ENCODE peak calls at places on chromosomes 1 and 21, in four cellular contexts. Z is HCT116, C is Panc1, B is K562. Y is an unnamed sample.

GRCh38 chr21:25911730-25912401 is 177.1 kb downstream of the GABPA start:
- DNase-seq in B (no peak), Z (no peak), C (no peak), Y (no peak)

GRCh38 chr1:15833069-15833679 is 14.3 kb upstream of the SPEN start:
- DNase-seq in C (no peak), Z (peak; percentile 47), B (peak; percentile 30), Y (no peak)

GRCh38 chr1:100265931-100266830 is at the start of gene RTCA:
- DNase-seq in Z (peak; percentile 87), B (peak; percentile 94), C (peak; percentile 55), Y (peak; percentile 90)

GRCh38 chr1:3404301-3404700 is 50.2 kb upstream of the ARHGEF16 start:
- DNase-seq in B (no peak), Z (no peak), C (no peak), Y (no peak)

GRCh38 chr1:31413405-31414005 is 492 bp downstream of the SERINC2 start:
- DNase-seq in B (no peak), Z (no peak), C (no peak), Y (no peak)

GRCh38 chr1:11316701-11317100 is 43.7 kb downstream of the UBIAD1 start:
- DNase-seq in Z (no peak), C (no peak), B (no peak), Y (no peak)

GRCh38 chr1:153122831-153123421 is 9.6 kb upstream of the SPRR2F start:
- DNase-seq in B (peak; percentile 23), Z (peak; percentile 41), C (no peak), Y (no peak)

GRCh38 chr1:108089482-108089881 is 110.7 kb downstream of the SLC25A24 start:
- DNase-seq in Z (no peak), C (no peak), B (no peak), Y (no peak)

GRCh38 chr1:40267767-40268187 is 9.7 kb downstream of the ZMPSTE24 start:
- DNase-seq in Z (no peak), C (no peak), B (no peak), Y (no peak)

GRCh38 chr1:7300893-7301292 is 470.2 kb upstream of the VAMP3 start:
- DNase-seq in C (peak; percentile 65), B (no peak), Z (peak; percentile 84), Y (peak; percentile 58)

GRCh38 chr1:196002906-196003305 is 605.3 kb downstream of the KCNT2 start:
- DNase-seq in C (no peak), B (no peak), Z (no peak), Y (no peak)

GRCh38 chr1:65209005-65209885 is 61.2 kb downstream of the AK4 start:
- DNase-seq in C (peak; percentile 18), B (peak; percentile 77), Z (peak; percentile 31), Y (peak; percentile 38)

GRCh38 chr1:41861509-41862410 is 57.0 kb downstream of the HIVEP3 start:
- DNase-seq in C (no peak), B (no peak), Z (no peak), Y (no peak)

GRCh38 chr1:202243006-202243405 is 49.4 kb downstream of the LGR6 start:
- DNase-seq in C (no peak), Z (no peak), B (no peak), Y (no peak)

GRCh38 chr1:156511656-156512055 is 11.1 kb upstream of the MEF2D start:
- DNase-seq in Z (no peak), C (no peak), B (no peak), Y (no peak)

GRCh38 chr1:240491156-240491555 is 120.8 kb downstream of the GREM2 start:
- DNase-seq in Z (no peak), B (no peak), C (no peak), Y (no peak)

GRCh38 chr1:58465176-58465575 is 81.3 kb downstream of the OMA1 start:
- DNase-seq in B (no peak), C (no peak), Z (no peak), Y (no peak)

GRCh38 chr1:116122955-116123757 is 12.0 kb downstream of the MAB21L3 start:
- DNase-seq in Z (no peak), B (no peak), C (no peak), Y (peak; percentile 90)

GRCh38 chr1:240987928-240988327 is 369.1 kb downstream of the RGS7 start:
- DNase-seq in Z (no peak), B (no peak), C (no peak), Y (no peak)

GRCh38 chr1:97433520-97434175 is 487.2 kb downstream of the DPYD start:
- DNase-seq in C (no peak), B (no peak), Z (no peak), Y (no peak)

GRCh38 chr1:201648911-201649775 is 110.2 kb downstream of the NAV1 start:
- DNase-seq in B (peak; percentile 42), Z (no peak), C (no peak), Y (no peak)

GRCh38 chr21:35571910-35572309 is 488.4 kb downstream of the SETD4 start:
- DNase-seq in Z (no peak), B (no peak), C (no peak), Y (no peak)

GRCh38 chr1:91759076-91759475 is 126.9 kb downstream of the TGFBR3 start:
- DNase-seq in C (no peak), Z (no peak), B (no peak), Y (no peak)

GRCh38 chr21:32306021-32306780 is 7.5 kb downstream of the MRAP start:
- DNase-seq in Z (no peak), C (no peak), B (no peak), Y (peak; percentile 41)

GRCh38 chr1:47219590-47220220 is 12.3 kb downstream of the TAL1 start:
- DNase-seq in Z (no peak), B (no peak), C (no peak), Y (no peak)

GRCh38 chr1:88973520-88974137 is 18.8 kb downstream of the KYAT3 start:
- DNase-seq in B (no peak), C (no peak), Z (peak; percentile 33), Y (peak; percentile 38)

GRCh38 chr1:229251185-229251584 is 19.7 kb upstream of the RAB4A start:
- DNase-seq in C (no peak), B (no peak), Z (no peak), Y (no peak)
- TF ChIP-seq TCF7L2 in C (no peak), B (no peak), Z (no peak), Y (no peak)

GRCh38 chr1:19398309-19398760 is 86.2 kb downstream of the SLC66A1 start:
- DNase-seq in B (no peak), Z (no peak), C (no peak), Y (no peak)
- TF ChIP-seq TCF7L2 in B (no peak), Z (no peak), C (no peak), Y (no peak)

DNA sequence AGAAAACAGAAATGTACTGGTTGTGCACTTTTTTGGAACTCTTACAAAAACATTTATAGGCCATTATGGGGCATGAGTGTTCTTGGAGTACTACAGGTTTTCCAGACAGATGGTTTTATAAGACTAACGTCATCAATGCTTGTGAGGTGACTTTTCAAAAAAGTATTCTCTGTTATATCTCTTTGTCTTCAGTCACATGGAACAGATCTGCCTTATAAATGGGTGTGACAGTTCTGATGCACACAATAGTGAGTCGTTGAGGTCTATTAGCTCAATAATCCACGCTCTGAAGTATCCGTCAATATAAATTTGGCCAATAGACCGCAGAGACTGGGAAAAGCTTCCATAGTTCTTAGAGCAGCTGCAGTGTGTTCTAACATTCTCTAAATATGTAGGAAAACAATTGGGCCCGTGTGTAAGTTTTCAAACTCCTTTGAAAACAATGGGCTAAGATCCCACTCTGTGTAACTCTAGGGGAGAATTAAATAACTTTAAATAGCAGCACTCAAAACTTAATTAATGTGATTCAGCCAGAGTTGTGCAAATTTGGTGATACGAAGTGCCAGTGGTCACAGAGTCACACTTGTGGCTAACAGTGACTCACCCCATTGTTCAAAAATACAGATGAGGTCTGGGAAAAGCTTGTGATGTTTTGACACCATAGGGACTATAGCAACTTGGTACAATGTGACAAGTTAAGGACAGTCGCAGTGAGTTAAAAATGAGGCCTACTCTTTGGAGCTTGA is 316.0 kb downstream of the LMO4 start:
- DNase-seq in C (no peak), B (no peak), Z (no peak), Y (no peak)
- TF ChIP-seq TCF7L2 in C (no peak), B (no peak), Z (no peak), Y (no peak)

DNA sequence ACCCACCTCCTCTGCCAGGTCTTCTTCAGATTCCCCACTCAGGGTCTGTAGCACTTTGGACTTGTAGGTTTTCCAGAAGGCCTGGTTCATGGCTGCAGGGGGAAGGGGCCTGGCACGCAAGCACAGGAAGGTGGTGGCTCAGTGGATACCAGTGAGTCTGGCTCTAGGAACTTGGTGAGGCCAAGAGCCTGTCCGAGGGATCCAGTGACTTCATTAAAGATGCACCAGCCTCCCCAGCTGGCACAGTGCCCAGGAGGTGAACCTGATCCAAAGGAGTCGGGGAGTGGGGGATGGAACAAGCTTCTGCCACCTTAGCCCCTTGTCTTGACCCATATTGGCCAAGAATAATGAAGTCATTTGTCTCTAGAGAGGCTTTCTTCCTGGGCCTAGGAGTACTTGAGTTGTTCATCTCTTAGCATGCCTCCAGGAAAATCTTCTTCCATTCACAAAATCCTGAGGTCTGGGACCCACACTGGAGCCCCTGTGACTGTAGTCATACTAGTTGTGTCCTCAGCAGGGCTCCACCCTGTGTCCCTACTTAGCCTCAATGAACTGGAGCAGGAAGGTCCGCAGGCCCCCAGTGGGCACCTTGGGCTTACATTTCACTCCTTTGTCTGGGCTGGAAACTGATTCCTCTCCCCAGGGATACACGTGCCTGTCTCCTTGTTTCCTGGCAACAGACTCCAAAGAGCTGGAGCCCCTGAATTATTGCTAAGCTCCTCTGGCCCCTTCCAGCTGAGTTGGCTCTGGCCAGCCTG is at the start of gene C1orf232:
- DNase-seq in B (no peak), C (no peak), Z (no peak), Y (no peak)
- TF ChIP-seq TCF7L2 in B (no peak), C (no peak), Z (no peak), Y (no peak)

GRCh38 chr1:230427981-230428380 is 1.8 kb upstream of the PGBD5 start:
- DNase-seq in Z (no peak), B (no peak), C (no peak), Y (no peak)

GRCh38 chr1:230430499-230430898 is 4.4 kb upstream of the PGBD5 start:
- DNase-seq in B (no peak), Z (no peak), C (no peak), Y (no peak)

GRCh38 chr1:230427477-230427876 is 1.3 kb upstream of the PGBD5 start:
- DNase-seq in C (no peak), B (no peak), Z (no peak), Y (no peak)

GRCh38 chr1:230431517-230431916 is 5.4 kb upstream of the PGBD5 start:
- DNase-seq in B (no peak), C (no peak), Z (no peak), Y (no peak)

DNA sequence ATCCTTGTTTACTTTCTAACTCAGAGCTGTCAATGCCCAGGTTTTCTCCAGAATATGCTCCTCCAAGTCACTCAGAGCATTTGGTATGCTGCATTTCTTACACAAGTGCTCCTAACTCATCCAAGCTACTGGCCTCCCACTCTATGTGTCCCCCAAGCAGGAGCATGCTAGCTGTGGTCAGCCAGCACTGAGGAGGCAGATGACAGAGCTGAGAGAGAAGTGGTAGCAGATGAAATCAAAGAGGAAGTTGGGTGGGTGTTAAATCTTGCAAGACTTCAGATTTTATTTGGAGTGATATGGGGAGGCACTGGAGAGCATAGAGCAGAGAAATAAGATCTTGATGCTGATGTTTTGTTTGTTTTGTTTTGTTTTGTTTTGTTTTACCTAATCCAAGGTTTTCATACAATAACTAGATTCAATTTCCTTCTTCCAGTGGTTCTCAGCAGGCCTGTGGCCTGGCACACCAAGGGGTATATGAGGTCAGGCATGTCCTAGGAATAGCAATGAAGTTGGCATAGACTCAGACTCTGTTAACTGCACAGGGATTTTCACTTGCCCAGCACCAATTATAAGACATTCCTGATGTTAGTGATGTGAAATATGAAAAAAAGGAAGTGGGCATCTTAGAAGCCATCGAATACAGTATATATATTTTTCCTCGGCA is 3.1 kb upstream of the PGBD5 start:
- DNase-seq in Z (no peak), C (no peak), B (no peak), Y (no peak)
- TF ChIP-seq TCF7L2 in Z (no peak), C (no peak), B (no peak), Y (no peak)

GRCh38 chr1:154324241-154324640 is 1.1 kb upstream of the ATP8B2 start:
- DNase-seq in C (no peak), B (no peak), Z (no peak), Y (no peak)
- TF ChIP-seq TCF7L2 in C (no peak), B (no peak), Z (no peak), Y (no peak)